ENCODE peak calls at places on chromosomes 6 and 20, in six cellular contexts. F, K, S, I, U and L are unnamed samples.

GRCh38 chr6:70304611-70305010 is 1.7 kb upstream of the COL9A1 start:
- DNase-seq in F (no peak), K (no peak), S (no peak), I (no peak), U (no peak), L (no peak)

GRCh38 chr6:165707067-165707853 is 44.2 kb upstream of the PDE10A start:
- DNase-seq in F (no peak), K (no peak), S (no peak), I (no peak), U (no peak), L (no peak)

GRCh38 chr6:53067307-53067706 is 2.1 kb downstream of the FBXO9 start:
- DNase-seq in F (no peak), K (no peak), S (no peak), I (peak), U (no peak), L (peak)

GRCh38 chr20:36606171-36607116 is 865 bp downstream of the RAB5IF start:
- DNase-seq in F (no peak), K (no peak), S (peak), I (peak), U (no peak), L (peak)

GRCh38 chr6:112971651-112972050 is 624.5 kb downstream of the RFPL4B start:
- DNase-seq in F (no peak), K (no peak), S (no peak), I (no peak), U (no peak), L (no peak)

GRCh38 chr6:139422105-139423036 is 47.9 kb upstream of the CITED2 start:
- DNase-seq in F (no peak), K (no peak), S (no peak), I (no peak), U (no peak), L (no peak)

GRCh38 chr20:48617481-48617880 is 210.3 kb downstream of the PREX1 start:
- DNase-seq in F (no peak), K (no peak), S (no peak), I (no peak), U (no peak), L (no peak)

GRCh38 chr6:66226099-66226498 is 519.1 kb upstream of the EYS start:
- DNase-seq in F (no peak), K (no peak), S (no peak), I (no peak), U (no peak), L (no peak)

GRCh38 chr20:3420211-3420707 is 12.8 kb upstream of the DNAAF9 start:
- DNase-seq in F (no peak), K (no peak), S (no peak), I (peak), U (no peak), L (peak)

GRCh38 chr20:21832442-21833152 is 127.1 kb downstream of the PAX1 start:
- DNase-seq in F (no peak), K (no peak), S (peak), I (no peak), U (no peak), L (no peak)

GRCh38 chr6:15335385-15335784 is 89.5 kb downstream of the JARID2 start:
- DNase-seq in F (no peak), K (no peak), S (no peak), I (no peak), U (no peak), L (no peak)
- H3K4ac ChIP-seq in F (no peak), K (no peak), S (no peak), I (no peak), U (no peak), L (no peak)

GRCh38 chr20:47466704-47467459 is 34.8 kb upstream of the NCOA3 start:
- DNase-seq in F (no peak), K (no peak), S (no peak), I (no peak), U (no peak), L (no peak)
- H3K4ac ChIP-seq in F (no peak), K (no peak), S (no peak), I (no peak), U (no peak), L (no peak)

GRCh38 chr6:20414711-20415110 is 13.0 kb downstream of the E2F3 start:
- DNase-seq in F (no peak), K (no peak), S (no peak), I (no peak), U (no peak), L (no peak)
- H3K4ac ChIP-seq in F (no peak), K (no peak), S (no peak), I (no peak), U (no peak), L (no peak)

GRCh38 chr20:18057994-18058349 is 256 bp upstream of the OVOL2 start:
- DNase-seq in F (no peak), K (no peak), S (no peak), I (no peak), U (no peak), L (no peak)
- H3K4ac ChIP-seq in F (no peak), K (no peak), S (no peak), I (no peak), U (no peak), L (no peak)

GRCh38 chr6:108669673-108670072 is 109.0 kb downstream of the FOXO3 start:
- DNase-seq in F (no peak), K (no peak), S (no peak), I (no peak), U (no peak), L (no peak)
- H3K4ac ChIP-seq in F (no peak), K (no peak), S (no peak), I (no peak), U (no peak), L (no peak)

GRCh38 chr20:59331721-59332329 is 31.4 kb downstream of the EDN3 start:
- DNase-seq in F (no peak), K (no peak), S (peak), I (no peak), U (no peak), L (no peak)
- H3K4ac ChIP-seq in F (no peak), K (no peak), S (no peak), I (no peak), U (no peak), L (no peak)

GRCh38 chr6:57221936-57222683 is at the start of gene RAB23:
- DNase-seq in F (peak), K (peak), S (peak), I (peak), U (peak), L (peak)

GRCh38 chr6:57222684-57223077 is 574 bp upstream of the RAB23 start:
- DNase-seq in F (no peak), K (no peak), S (peak), I (no peak), U (no peak), L (no peak)

GRCh38 chr6:57224769-57225515 is 2.8 kb upstream of the RAB23 start:
- DNase-seq in F (no peak), K (no peak), S (peak), I (peak), U (no peak), L (peak)

GRCh38 chr6:57220083-57220703 is 1.9 kb downstream of the RAB23 start:
- DNase-seq in F (no peak), K (no peak), S (no peak), I (no peak), U (no peak), L (no peak)

GRCh38 chr6:57221191-57221935 is 744 bp downstream of the RAB23 start:
- DNase-seq in F (peak), K (peak), S (peak), I (peak), U (peak), L (peak)
- H3K4ac ChIP-seq in F (no peak), K (no peak), S (peak), I (no peak), U (no peak), L (peak)

GRCh38 chr20:20712474-20713243 is at the start of gene RALGAPA2:
- DNase-seq in F (peak), K (peak), S (peak), I (peak), U (peak), L (peak)
- H3K4ac ChIP-seq in F (peak), K (no peak), S (no peak), I (peak), U (no peak), L (peak)

DNA sequence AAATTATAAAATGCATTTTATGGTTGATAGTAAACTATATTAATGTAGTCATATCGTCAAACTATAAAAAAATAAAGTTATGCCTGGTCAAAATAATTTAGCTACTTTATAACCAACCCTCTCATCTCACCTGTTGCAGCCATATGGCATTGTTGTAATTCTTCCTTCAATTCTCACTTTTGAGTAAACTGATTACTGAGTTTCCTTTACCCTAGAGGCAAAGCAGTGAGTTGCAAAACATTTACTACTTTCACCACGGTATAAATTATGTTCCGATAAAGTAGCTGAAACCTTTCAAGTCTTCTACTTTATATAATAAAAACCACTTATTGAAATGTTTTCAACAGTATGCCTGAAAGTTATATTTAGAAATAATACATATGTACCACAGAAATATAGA is 113.8 kb downstream of the AHI1 start:
- DNase-seq in F (no peak), K (no peak), S (peak), I (no peak), U (no peak), L (no peak)
- H3K4ac ChIP-seq in F (no peak), K (no peak), S (no peak), I (no peak), U (no peak), L (no peak)